ENCODE peak calls at places on chromosomes 5 and 9, in eight cellular contexts. One of them, this sample, is unnamed.

GRCh38 chr5:151082976-151083651 is 2.3 kb upstream of the TNIP1 start:
- DNase-seq in PC-9: peak; percentile 74
- DNase-seq in PC-3: peak; percentile 90
- DNase-seq in CD8-positive, alpha-beta T cell: peak; percentile 71
- DNase-seq in heart left ventricle: no peak
- DNase-seq in A549: peak; percentile 73
- DNase-seq in progenitor cell of endocrine pancreas: no peak
- DNase-seq in H1: no peak
- DNase-seq in this sample: no peak

GRCh38 chr9:14238518-14238917 is 75.4 kb downstream of the NFIB start:
- DNase-seq in progenitor cell of endocrine pancreas: no peak
- DNase-seq in PC-9: peak; percentile 50
- DNase-seq in heart left ventricle: no peak
- DNase-seq in CD8-positive, alpha-beta T cell: no peak
- DNase-seq in A549: peak; percentile 43
- DNase-seq in PC-3: peak; percentile 91
- DNase-seq in H1: no peak
- DNase-seq in this sample: no peak

GRCh38 chr9:37992924-37993349 is 76.1 kb downstream of the SHB start:
- DNase-seq in H1: no peak
- DNase-seq in A549: no peak
- DNase-seq in heart left ventricle: no peak
- DNase-seq in PC-9: no peak
- DNase-seq in PC-3: no peak
- DNase-seq in CD8-positive, alpha-beta T cell: no peak
- DNase-seq in progenitor cell of endocrine pancreas: no peak
- DNase-seq in this sample: no peak

GRCh38 chr5:35854248-35854647 is 2.4 kb upstream of the IL7R start:
- DNase-seq in H1: no peak
- DNase-seq in A549: no peak
- DNase-seq in CD8-positive, alpha-beta T cell: peak; percentile 90
- DNase-seq in PC-3: no peak
- DNase-seq in heart left ventricle: no peak
- DNase-seq in progenitor cell of endocrine pancreas: no peak
- DNase-seq in PC-9: no peak
- DNase-seq in this sample: no peak

GRCh38 chr5:90406466-90406865 is 3.1 kb downstream of the CETN3 start:
- DNase-seq in heart left ventricle: no peak
- DNase-seq in PC-3: peak; percentile 82
- DNase-seq in CD8-positive, alpha-beta T cell: no peak
- DNase-seq in A549: no peak
- DNase-seq in progenitor cell of endocrine pancreas: no peak
- DNase-seq in PC-9: no peak
- DNase-seq in H1: no peak
- DNase-seq in this sample: no peak

GRCh38 chr5:53262348-53262970 is 152.9 kb upstream of the MOCS2 start:
- DNase-seq in CD8-positive, alpha-beta T cell: no peak
- DNase-seq in PC-9: no peak
- DNase-seq in PC-3: peak; percentile 69
- DNase-seq in progenitor cell of endocrine pancreas: no peak
- DNase-seq in A549: no peak
- DNase-seq in heart left ventricle: no peak
- DNase-seq in H1: no peak
- DNase-seq in this sample: no peak

GRCh38 chr5:151708126-151708525 is 21.4 kb upstream of the SPARC start:
- DNase-seq in PC-9: no peak
- DNase-seq in heart left ventricle: no peak
- DNase-seq in A549: no peak
- DNase-seq in CD8-positive, alpha-beta T cell: no peak
- DNase-seq in H1: no peak
- DNase-seq in PC-3: peak; percentile 23
- DNase-seq in progenitor cell of endocrine pancreas: no peak
- DNase-seq in this sample: no peak

GRCh38 chr9:110284211-110284849 is 28.0 kb upstream of the TXN start:
- DNase-seq in PC-9: no peak
- DNase-seq in CD8-positive, alpha-beta T cell: no peak
- DNase-seq in A549: no peak
- DNase-seq in progenitor cell of endocrine pancreas: no peak
- DNase-seq in H1: no peak
- DNase-seq in PC-3: no peak
- DNase-seq in heart left ventricle: no peak
- DNase-seq in this sample: no peak

GRCh38 chr5:87877495-87877894 is 391.1 kb downstream of the TMEM161B start:
- DNase-seq in H1: no peak
- DNase-seq in PC-3: no peak
- DNase-seq in A549: no peak
- DNase-seq in heart left ventricle: no peak
- DNase-seq in CD8-positive, alpha-beta T cell: no peak
- DNase-seq in progenitor cell of endocrine pancreas: no peak
- DNase-seq in PC-9: no peak
- DNase-seq in this sample: no peak

GRCh38 chr9:97845763-97846162 is 7.3 kb upstream of the FOXE1 start:
- DNase-seq in PC-3: no peak
- DNase-seq in PC-9: no peak
- DNase-seq in H1: no peak
- DNase-seq in CD8-positive, alpha-beta T cell: no peak
- DNase-seq in progenitor cell of endocrine pancreas: no peak
- DNase-seq in heart left ventricle: no peak
- DNase-seq in A549: no peak
- DNase-seq in this sample: no peak

GRCh38 chr9:35685506-35685905 is 4.2 kb downstream of the TPM2 start:
- DNase-seq in PC-9: no peak
- DNase-seq in heart left ventricle: no peak
- DNase-seq in H1: no peak
- DNase-seq in progenitor cell of endocrine pancreas: no peak
- DNase-seq in PC-3: no peak
- DNase-seq in CD8-positive, alpha-beta T cell: no peak
- DNase-seq in A549: no peak
- DNase-seq in this sample: no peak

GRCh38 chr5:163079618-163080017 is 357.8 kb upstream of the CCNG1 start:
- DNase-seq in progenitor cell of endocrine pancreas: no peak
- DNase-seq in CD8-positive, alpha-beta T cell: no peak
- DNase-seq in PC-9: no peak
- DNase-seq in H1: no peak
- DNase-seq in heart left ventricle: no peak
- DNase-seq in A549: no peak
- DNase-seq in PC-3: peak; percentile 40
- DNase-seq in this sample: no peak

GRCh38 chr5:128674837-128675446 is 136.9 kb upstream of the FBN2 start:
- DNase-seq in heart left ventricle: no peak
- DNase-seq in progenitor cell of endocrine pancreas: peak; percentile 15
- DNase-seq in A549: peak; percentile 21
- DNase-seq in CD8-positive, alpha-beta T cell: no peak
- DNase-seq in PC-3: peak; percentile 84
- DNase-seq in PC-9: peak; percentile 37
- DNase-seq in H1: no peak
- DNase-seq in this sample: peak; percentile 57

GRCh38 chr9:15416880-15417279 is 5.8 kb upstream of the SNAPC3 start:
- DNase-seq in PC-3: peak; percentile 74
- DNase-seq in H1: no peak
- DNase-seq in A549: no peak
- DNase-seq in heart left ventricle: no peak
- DNase-seq in progenitor cell of endocrine pancreas: no peak
- DNase-seq in PC-9: peak; percentile 38
- DNase-seq in CD8-positive, alpha-beta T cell: peak; percentile 34
- DNase-seq in this sample: no peak

GRCh38 chr5:125059255-125060050 is 313.0 kb upstream of the ZNF608 start:
- DNase-seq in CD8-positive, alpha-beta T cell: no peak
- DNase-seq in PC-9: no peak
- DNase-seq in H1: no peak
- DNase-seq in A549: no peak
- DNase-seq in heart left ventricle: no peak
- DNase-seq in progenitor cell of endocrine pancreas: no peak
- DNase-seq in PC-3: no peak
- DNase-seq in this sample: peak; percentile 20

GRCh38 chr5:57032151-57032551 is 80.2 kb upstream of the MIER3 start:
- DNase-seq in heart left ventricle: no peak
- DNase-seq in CD8-positive, alpha-beta T cell: no peak
- DNase-seq in PC-9: peak; percentile 78
- DNase-seq in progenitor cell of endocrine pancreas: no peak
- DNase-seq in H1: no peak
- DNase-seq in A549: peak; percentile 60
- DNase-seq in PC-3: peak; percentile 55
- DNase-seq in this sample: no peak

GRCh38 chr5:146072595-146072994 is 32.8 kb downstream of the PLAC8L1 start:
- DNase-seq in PC-3: no peak
- DNase-seq in A549: no peak
- DNase-seq in H1: no peak
- DNase-seq in CD8-positive, alpha-beta T cell: no peak
- DNase-seq in PC-9: no peak
- DNase-seq in heart left ventricle: no peak
- DNase-seq in progenitor cell of endocrine pancreas: no peak
- DNase-seq in this sample: no peak

GRCh38 chr9:93080406-93080805 is 15.6 kb upstream of the CARD19 start:
- DNase-seq in CD8-positive, alpha-beta T cell: no peak
- DNase-seq in progenitor cell of endocrine pancreas: no peak
- DNase-seq in H1: no peak
- DNase-seq in PC-9: no peak
- DNase-seq in PC-3: no peak
- DNase-seq in A549: no peak
- DNase-seq in heart left ventricle: no peak
- DNase-seq in this sample: no peak

GRCh38 chr9:112921549-112921948 is 30.9 kb upstream of the SLC46A2 start:
- DNase-seq in progenitor cell of endocrine pancreas: no peak
- DNase-seq in heart left ventricle: no peak
- DNase-seq in PC-3: peak; percentile 53
- DNase-seq in PC-9: no peak
- DNase-seq in CD8-positive, alpha-beta T cell: no peak
- DNase-seq in H1: no peak
- DNase-seq in A549: no peak
- DNase-seq in this sample: no peak
- TF ChIP-seq CTCF in progenitor cell of endocrine pancreas: peak; percentile 53
- TF ChIP-seq CTCF in heart left ventricle: peak; percentile 42
- TF ChIP-seq CTCF in PC-3: peak; percentile 64
- TF ChIP-seq CTCF in PC-9: peak; percentile 57
- TF ChIP-seq CTCF in CD8-positive, alpha-beta T cell: no peak
- TF ChIP-seq CTCF in H1: peak; percentile 75
- TF ChIP-seq CTCF in A549: peak; percentile 33
- TF ChIP-seq CTCF in this sample: peak; percentile 63

GRCh38 chr5:171207256-171207866 is 101.7 kb upstream of the TLX3 start:
- DNase-seq in heart left ventricle: no peak
- DNase-seq in H1: peak; percentile 13
- DNase-seq in PC-9: peak; percentile 33
- DNase-seq in CD8-positive, alpha-beta T cell: no peak
- DNase-seq in progenitor cell of endocrine pancreas: no peak
- DNase-seq in A549: peak; percentile 52
- DNase-seq in PC-3: peak; percentile 84
- DNase-seq in this sample: peak; percentile 33
- TF ChIP-seq CTCF in heart left ventricle: peak; percentile 51
- TF ChIP-seq CTCF in H1: peak; percentile 43
- TF ChIP-seq CTCF in PC-9: peak; percentile 70
- TF ChIP-seq CTCF in CD8-positive, alpha-beta T cell: peak; percentile 33
- TF ChIP-seq CTCF in progenitor cell of endocrine pancreas: peak; percentile 66
- TF ChIP-seq CTCF in A549: peak; percentile 80
- TF ChIP-seq CTCF in PC-3: peak; percentile 91
- TF ChIP-seq CTCF in this sample: peak; percentile 76

DNA sequence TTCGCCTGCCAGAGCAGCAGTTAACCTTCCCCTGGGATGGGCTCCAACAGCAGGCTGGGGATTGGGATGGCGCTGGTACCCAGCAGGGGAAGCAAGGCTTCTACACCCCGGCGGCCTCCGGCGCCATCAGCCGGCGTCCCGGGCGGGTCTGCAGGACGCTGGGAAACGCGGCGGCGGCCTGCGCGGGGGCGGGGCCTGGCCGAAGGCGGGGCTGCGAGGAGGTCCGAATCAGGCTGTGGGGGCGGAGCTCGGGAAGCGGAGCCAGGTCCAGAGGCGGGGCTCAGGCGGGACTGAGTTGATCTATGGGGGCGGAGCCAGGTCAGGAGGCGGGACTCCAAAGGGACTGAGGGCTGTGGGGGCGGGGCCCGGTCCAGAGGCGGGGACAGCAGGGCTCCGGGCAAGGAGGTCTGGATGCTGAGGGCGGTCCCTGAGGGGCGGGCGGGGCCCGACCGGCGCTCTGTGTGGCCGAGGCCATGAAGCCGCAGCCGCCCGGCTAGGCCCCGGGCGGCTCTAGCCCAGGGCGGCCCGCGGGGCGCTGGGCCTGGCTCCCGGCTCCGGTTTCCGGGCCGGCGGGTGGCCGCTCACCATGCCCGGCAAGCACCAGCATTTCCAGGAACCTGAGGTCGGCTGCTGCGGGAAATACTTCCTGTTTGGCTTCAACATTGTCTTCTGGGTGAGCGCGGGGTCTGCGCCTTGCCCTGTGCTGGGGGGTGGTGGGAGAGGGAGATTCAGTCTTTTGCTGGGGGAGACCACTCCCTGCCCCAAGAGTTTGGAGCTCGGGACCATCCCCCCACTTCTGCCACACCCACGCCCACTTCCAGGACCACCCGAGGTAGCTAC is at the start of gene TSPAN17:
- DNase-seq in A549: peak; percentile 92
- DNase-seq in CD8-positive, alpha-beta T cell: peak; percentile 93
- DNase-seq in PC-9: peak; percentile 100
- DNase-seq in H1: peak; percentile 99
- DNase-seq in progenitor cell of endocrine pancreas: peak; percentile 100
- DNase-seq in heart left ventricle: peak; percentile 100
- DNase-seq in PC-3: peak; percentile 99
- DNase-seq in this sample: peak; percentile 100
- TF ChIP-seq CTCF in A549: peak; percentile 30
- TF ChIP-seq CTCF in CD8-positive, alpha-beta T cell: no peak
- TF ChIP-seq CTCF in PC-9: no peak
- TF ChIP-seq CTCF in H1: peak; percentile 13
- TF ChIP-seq CTCF in progenitor cell of endocrine pancreas: no peak
- TF ChIP-seq CTCF in heart left ventricle: no peak
- TF ChIP-seq CTCF in PC-3: peak; percentile 51
- TF ChIP-seq CTCF in this sample: no peak

GRCh38 chr5:101658433-101658832 is 637.7 kb downstream of the SLCO4C1 start:
- DNase-seq in heart left ventricle: no peak
- DNase-seq in A549: no peak
- DNase-seq in CD8-positive, alpha-beta T cell: no peak
- DNase-seq in PC-3: no peak
- DNase-seq in progenitor cell of endocrine pancreas: no peak
- DNase-seq in PC-9: no peak
- DNase-seq in H1: no peak
- DNase-seq in this sample: no peak

GRCh38 chr5:101664071-101664791 is 631.9 kb downstream of the SLCO4C1 start:
- DNase-seq in heart left ventricle: no peak
- DNase-seq in PC-3: no peak
- DNase-seq in PC-9: no peak
- DNase-seq in A549: no peak
- DNase-seq in progenitor cell of endocrine pancreas: no peak
- DNase-seq in CD8-positive, alpha-beta T cell: no peak
- DNase-seq in H1: no peak
- DNase-seq in this sample: no peak

GRCh38 chr5:101663543-101663942 is 632.5 kb downstream of the SLCO4C1 start:
- DNase-seq in PC-3: peak; percentile 17
- DNase-seq in progenitor cell of endocrine pancreas: no peak
- DNase-seq in PC-9: no peak
- DNase-seq in H1: no peak
- DNase-seq in heart left ventricle: no peak
- DNase-seq in A549: no peak
- DNase-seq in CD8-positive, alpha-beta T cell: no peak
- DNase-seq in this sample: no peak

DNA sequence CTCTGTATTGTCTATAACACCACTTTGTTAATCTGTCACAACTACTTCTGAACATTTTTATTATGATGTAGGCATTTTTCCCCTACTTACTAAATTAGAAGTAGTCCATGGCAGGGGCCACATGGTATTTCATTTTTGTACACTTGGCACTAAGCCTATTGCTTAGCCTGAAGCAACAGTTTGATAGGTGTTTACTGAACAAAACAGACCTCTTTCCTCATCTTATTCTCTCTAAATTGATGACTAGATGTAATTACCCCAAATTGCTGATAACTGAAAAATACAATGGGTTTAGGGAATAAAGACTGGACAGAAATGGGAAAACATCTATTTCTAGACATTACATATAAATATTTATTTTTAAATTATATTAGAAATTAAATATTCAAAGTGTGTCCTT is 633.8 kb downstream of the SLCO4C1 start:
- DNase-seq in A549: no peak
- DNase-seq in PC-3: no peak
- DNase-seq in progenitor cell of endocrine pancreas: no peak
- DNase-seq in PC-9: no peak
- DNase-seq in H1: no peak
- DNase-seq in heart left ventricle: no peak
- DNase-seq in CD8-positive, alpha-beta T cell: no peak
- DNase-seq in this sample: no peak
- TF ChIP-seq CTCF in A549: no peak
- TF ChIP-seq CTCF in PC-3: no peak
- TF ChIP-seq CTCF in progenitor cell of endocrine pancreas: no peak
- TF ChIP-seq CTCF in PC-9: no peak
- TF ChIP-seq CTCF in H1: no peak
- TF ChIP-seq CTCF in heart left ventricle: no peak
- TF ChIP-seq CTCF in CD8-positive, alpha-beta T cell: no peak
- TF ChIP-seq CTCF in this sample: no peak

This sample was measured in neural crest cell.